ENCODE peak calls at places on chromosomes 5 and 9, in eight cellular contexts. N, L, H, B, Q, S, T and E are unnamed samples.

GRCh38 chr5:87845734-87846133 is 422.9 kb downstream of the TMEM161B start:
- DNase-seq in N (no peak), T (no peak), S (no peak), H (no peak), L (no peak), B (no peak), Q (no peak), E (no peak)

GRCh38 chr9:135885100-135885853 is 22.1 kb downstream of the CAMSAP1 start:
- DNase-seq in Q (no peak), H (no peak), S (peak; percentile 11), N (no peak), T (no peak), B (no peak), L (no peak), E (no peak)

GRCh38 chr9:118609355-118610044 is 759.7 kb downstream of the BRINP1 start:
- DNase-seq in B (no peak), H (no peak), S (no peak), Q (no peak), N (no peak), L (no peak), T (no peak), E (no peak)

GRCh38 chr9:88657893-88658292 is 122.9 kb downstream of the NXNL2 start:
- DNase-seq in T (no peak), S (no peak), L (no peak), N (no peak), Q (no peak), B (no peak), H (no peak), E (no peak)

GRCh38 chr9:2234371-2234893 is 219.3 kb downstream of the SMARCA2 start:
- DNase-seq in B (peak; percentile 54), S (no peak), H (no peak), Q (no peak), N (peak; percentile 51), L (no peak), T (peak; percentile 39), E (no peak)

GRCh38 chr9:132905726-132906125 is 27.0 kb downstream of the SPACA9 start:
- DNase-seq in Q (no peak), S (no peak), L (no peak), T (no peak), H (no peak), B (no peak), N (no peak), E (peak; percentile 73)

GRCh38 chr9:121770415-121771273 is 119.2 kb downstream of the DAB2IP start:
- DNase-seq in S (no peak), Q (no peak), T (no peak), B (peak; percentile 9), L (no peak), H (peak; percentile 3), N (no peak), E (no peak)

GRCh38 chr9:83336696-83337095 is 201.5 kb downstream of the FRMD3 start:
- DNase-seq in S (no peak), L (no peak), N (no peak), Q (no peak), H (no peak), T (no peak), B (no peak), E (no peak)

GRCh38 chr9:135221576-135221950 is 134.1 kb downstream of the OLFM1 start:
- DNase-seq in N (no peak), Q (no peak), B (no peak), H (no peak), L (no peak), S (no peak), T (no peak), E (no peak)

GRCh38 chr5:18920966-18921365 is 1067.0 kb downstream of the CDH18 start:
- DNase-seq in T (no peak), S (no peak), L (no peak), H (no peak), B (no peak), N (no peak), Q (no peak), E (no peak)

GRCh38 chr5:95803271-95804148 is 19.0 kb downstream of the GLRX start:
- DNase-seq in H (no peak), S (no peak), T (no peak), N (no peak), B (no peak), Q (no peak), L (no peak), E (peak; percentile 48)

GRCh38 chr5:110639307-110639902 is 87.1 kb downstream of the TMEM232 start:
- DNase-seq in L (no peak), B (no peak), H (no peak), T (no peak), Q (no peak), S (no peak), N (no peak), E (no peak)

DNA sequence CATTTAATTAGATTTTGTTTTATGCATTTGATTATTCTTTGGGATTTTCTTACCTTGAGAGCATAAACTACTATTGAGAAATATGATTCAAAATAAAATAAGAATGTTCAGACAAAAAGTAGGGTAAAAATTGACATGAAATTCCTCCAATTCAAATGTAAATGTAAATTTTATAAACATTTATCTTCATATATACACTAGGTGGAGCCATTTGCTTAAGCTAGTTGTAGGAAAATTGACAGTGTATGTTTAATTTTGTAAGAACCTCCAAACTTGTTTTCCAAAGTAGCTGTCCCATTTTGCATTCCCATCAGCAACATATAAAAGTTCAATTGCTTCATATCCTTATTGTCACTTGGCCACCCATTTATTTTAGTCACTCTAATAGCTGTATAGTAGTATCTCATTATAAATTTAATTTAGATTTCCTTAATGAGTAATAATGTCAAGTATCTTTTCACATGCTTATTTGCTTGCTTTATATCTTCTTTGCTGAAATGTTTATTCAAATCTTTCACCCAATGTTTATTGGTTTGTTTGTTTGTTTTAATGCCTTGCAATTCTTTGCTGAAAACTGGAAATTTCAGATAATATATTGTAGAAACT is 37.6 kb upstream of the SLCO6A1 start:
- DNase-seq in T (no peak), Q (no peak), L (no peak), H (no peak), N (no peak), S (no peak), B (no peak), E (no peak)
- TF ChIP-seq CTCF in T (peak; percentile 19), Q (peak; percentile 42), L (peak; percentile 11), H (peak; percentile 34), N (peak; percentile 40), S (peak; percentile 9), B (peak; percentile 19), E (peak; percentile 63)

DNA sequence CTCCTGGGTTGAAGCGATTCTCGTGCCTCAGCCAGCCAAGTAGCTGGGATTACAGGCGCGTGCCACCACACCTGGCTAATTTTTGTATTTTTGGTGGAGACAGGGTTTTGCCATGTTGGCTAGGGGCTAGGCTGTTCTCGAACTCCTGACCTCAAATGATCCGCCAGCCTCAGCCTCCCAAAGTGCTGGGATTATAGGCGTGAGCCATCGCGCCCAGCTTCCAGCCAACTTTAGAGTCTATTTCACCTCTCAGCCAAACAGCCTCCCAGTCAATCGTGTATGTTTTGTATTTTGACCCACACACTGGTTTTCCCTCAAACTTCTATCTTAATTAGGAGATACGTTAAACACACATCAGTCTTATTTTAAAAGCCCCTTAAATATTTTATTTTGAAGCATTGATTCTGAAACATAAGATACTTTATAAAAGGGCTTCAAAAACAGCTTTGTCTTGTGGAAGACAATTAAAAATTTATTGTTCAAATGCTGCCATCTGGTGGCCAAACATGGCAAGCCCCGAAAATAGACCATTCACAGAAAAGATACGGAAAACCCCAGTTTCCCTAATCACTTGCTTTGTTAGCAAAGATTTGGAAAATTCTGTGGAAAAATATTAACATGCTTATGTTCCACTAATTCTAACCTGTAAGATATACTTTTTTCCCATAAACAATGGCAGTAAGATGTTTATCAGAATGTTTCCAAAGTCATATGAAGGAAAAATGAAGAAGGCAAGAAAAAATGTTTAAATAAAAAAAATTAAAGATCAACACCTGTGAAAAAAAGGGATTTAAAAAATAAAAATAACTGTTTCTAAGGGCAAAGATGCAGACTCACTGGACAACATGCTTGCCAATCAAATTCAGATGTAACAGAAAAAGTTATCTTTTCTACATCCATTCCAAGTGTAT is 33.1 kb downstream of the APTX start:
- DNase-seq in L (no peak), Q (peak; percentile 66), T (peak; percentile 47), H (peak; percentile 35), N (peak; percentile 65), S (peak; percentile 54), B (no peak), E (no peak)
- TF ChIP-seq CTCF in L (peak; percentile 71), Q (peak; percentile 93), T (peak; percentile 71), H (peak; percentile 85), N (peak; percentile 76), S (peak; percentile 77), B (peak; percentile 80), E (peak; percentile 76)

GRCh38 chr5:141384471-141385267 is 2.1 kb downstream of the PCDHGA7 start:
- DNase-seq in B (no peak), S (no peak), Q (no peak), T (no peak), N (no peak), L (no peak), H (no peak), E (no peak)

GRCh38 chr5:141383345-141383744 is 803 bp downstream of the PCDHGA7 start:
- DNase-seq in S (no peak), L (no peak), T (no peak), N (no peak), B (no peak), H (no peak), Q (no peak), E (no peak)

GRCh38 chr5:141388661-141389060 is 1.2 kb downstream of the PCDHGB4 start:
- DNase-seq in Q (no peak), L (no peak), T (no peak), H (no peak), N (no peak), B (no peak), S (no peak), E (no peak)

DNA sequence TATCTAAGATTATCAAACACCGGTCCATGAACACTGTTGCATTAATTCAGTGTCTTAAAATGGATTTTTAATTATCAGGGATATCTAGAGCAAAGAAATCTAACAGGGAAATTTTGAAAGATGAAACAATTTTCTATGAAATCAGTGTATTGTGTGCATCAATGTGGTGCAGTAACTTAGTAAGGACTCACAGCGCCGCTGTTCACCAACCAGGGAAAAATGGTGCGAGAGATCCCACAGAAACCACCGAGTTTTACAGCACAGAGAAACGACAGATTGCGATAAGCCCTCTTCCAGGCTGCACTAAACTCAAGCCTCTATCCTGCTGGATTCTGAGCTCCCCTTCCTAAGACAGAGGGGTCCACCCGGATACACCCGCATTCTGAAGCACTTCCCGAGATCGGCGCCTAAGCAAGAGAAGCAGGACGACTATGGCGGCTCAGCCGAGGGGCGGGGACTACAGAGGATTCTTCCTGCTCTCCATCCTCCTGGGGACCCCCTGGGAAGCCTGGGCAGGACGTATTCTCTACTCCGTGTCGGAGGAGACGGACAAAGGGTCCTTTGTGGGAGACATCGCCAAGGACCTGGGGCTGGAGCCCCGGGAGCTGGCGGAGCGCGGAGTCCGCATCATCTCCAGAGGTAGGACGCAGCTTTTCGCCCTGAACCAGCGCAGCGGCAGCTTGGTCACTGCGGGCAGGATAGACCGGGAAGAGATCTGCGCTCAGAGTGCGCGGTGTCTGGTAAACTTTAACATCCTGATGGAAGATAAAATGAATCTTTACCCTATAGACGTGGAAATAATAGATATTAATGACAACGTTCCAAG is at the start of gene PCDHGA7:
- DNase-seq in N (no peak), L (no peak), B (no peak), Q (no peak), S (peak; percentile 48), T (no peak), H (no peak), E (no peak)
- TF ChIP-seq CTCF in N (peak; percentile 33), L (peak; percentile 11), B (no peak), Q (no peak), S (no peak), T (no peak), H (peak; percentile 15), E (no peak)

DNA sequence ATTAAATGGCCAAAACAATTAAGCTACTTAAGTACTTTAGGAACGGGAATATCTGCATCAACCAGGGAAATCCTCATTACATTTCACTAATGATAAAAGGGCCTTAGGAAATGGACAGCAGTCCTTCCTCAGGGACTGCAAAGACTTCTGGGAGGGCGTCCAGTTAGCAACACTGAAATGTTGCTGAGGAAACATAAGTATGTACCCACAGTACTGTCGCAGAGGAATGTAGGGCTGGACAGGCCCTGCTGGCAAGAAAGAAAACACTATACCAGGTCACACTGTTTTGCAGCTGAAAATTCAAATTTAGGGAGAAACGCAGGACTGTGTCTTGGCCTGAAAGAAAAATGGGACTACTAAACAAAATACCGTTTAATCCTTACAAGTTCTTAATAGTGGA is 1.3 kb downstream of the C5orf15 start:
- DNase-seq in N (peak; percentile 8), T (no peak), L (no peak), H (no peak), Q (no peak), S (no peak), B (no peak), E (no peak)
- TF ChIP-seq CTCF in N (no peak), T (no peak), L (no peak), H (no peak), Q (no peak), S (no peak), B (no peak), E (no peak)